ENCODE peak calls at places on chromosomes 6 and 20, in four cellular contexts. G is PC-3, Q is GM06990, A is brain microvascular endothelial cell. J is an unnamed sample.
A peak's percentile ranks its signal among the peaks of the same experiment; 100 is the strongest.

GRCh38 chr20:41524980-41525613 is 93.1 kb downstream of the CHD6 start:
- DNase-seq in G (no peak), Q (no peak), A (peak; percentile 27), J (no peak)

GRCh38 chr6:131135244-131136020 is at the start of gene AKAP7:
- DNase-seq in G (peak; percentile 64), Q (peak; percentile 77), A (peak; percentile 37), J (peak; percentile 88)

GRCh38 chr6:15484115-15484514 is 178.7 kb downstream of the DTNBP1 start:
- DNase-seq in G (no peak), Q (no peak), A (no peak), J (no peak)

GRCh38 chr20:63835031-63835858 is 4.2 kb upstream of the ZBTB46 start:
- DNase-seq in G (peak; percentile 91), Q (no peak), A (peak; percentile 97), J (no peak)

GRCh38 chr6:70538364-70538763 is 28.4 kb upstream of the SDHAF4 start:
- DNase-seq in G (no peak), Q (peak; percentile 29), A (no peak), J (no peak)

GRCh38 chr6:135702955-135703499 is 148.5 kb upstream of the PDE7B start:
- DNase-seq in G (no peak), Q (no peak), A (no peak), J (no peak)

GRCh38 chr6:54335871-54336270 is 27.6 kb downstream of the TINAG start:
- DNase-seq in G (peak; percentile 95), Q (no peak), A (peak; percentile 81), J (no peak)

GRCh38 chr6:91480397-91480796 is 893.5 kb upstream of the MAP3K7 start:
- DNase-seq in G (no peak), Q (no peak), A (no peak), J (no peak)

GRCh38 chr20:51420111-51420510 is 122.4 kb downstream of the NFATC2 start:
- DNase-seq in G (peak; percentile 88), Q (no peak), A (peak; percentile 65), J (no peak)

GRCh38 chr20:52823303-52823702 is 148.9 kb upstream of the TSHZ2 start:
- DNase-seq in G (no peak), Q (no peak), A (no peak), J (no peak)

DNA sequence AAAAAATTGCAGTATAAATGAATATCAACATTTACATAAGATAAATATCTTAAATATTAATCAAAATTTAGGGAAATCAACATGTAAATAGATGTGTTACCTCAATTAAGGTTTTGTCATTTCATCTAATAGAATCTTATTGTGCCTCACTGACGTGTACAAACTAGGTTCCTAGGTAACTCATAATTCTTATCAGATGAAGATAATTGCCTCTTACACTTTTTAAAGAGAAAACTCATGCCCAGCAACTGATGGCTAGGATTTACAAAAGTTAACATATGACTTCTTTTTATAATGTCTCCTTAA is 49.6 kb downstream of the FRK start:
- DNase-seq in G (no peak), Q (no peak), A (no peak), J (no peak)
- TF ChIP-seq CTCF in G (no peak), Q (no peak), A (no peak), J (peak; percentile 37)

GRCh38 chr6:158329531-158329930 is 17.3 kb downstream of the TULP4 start:
- DNase-seq in G (no peak), Q (no peak), A (no peak), J (no peak)

GRCh38 chr6:158328952-158329351 is 16.7 kb downstream of the TULP4 start:
- DNase-seq in G (no peak), Q (no peak), A (no peak), J (no peak)

GRCh38 chr6:158328446-158328845 is 16.2 kb downstream of the TULP4 start:
- DNase-seq in G (no peak), Q (no peak), A (no peak), J (no peak)

GRCh38 chr6:158330016-158330415 is 17.8 kb downstream of the TULP4 start:
- DNase-seq in G (no peak), Q (no peak), A (no peak), J (no peak)

DNA sequence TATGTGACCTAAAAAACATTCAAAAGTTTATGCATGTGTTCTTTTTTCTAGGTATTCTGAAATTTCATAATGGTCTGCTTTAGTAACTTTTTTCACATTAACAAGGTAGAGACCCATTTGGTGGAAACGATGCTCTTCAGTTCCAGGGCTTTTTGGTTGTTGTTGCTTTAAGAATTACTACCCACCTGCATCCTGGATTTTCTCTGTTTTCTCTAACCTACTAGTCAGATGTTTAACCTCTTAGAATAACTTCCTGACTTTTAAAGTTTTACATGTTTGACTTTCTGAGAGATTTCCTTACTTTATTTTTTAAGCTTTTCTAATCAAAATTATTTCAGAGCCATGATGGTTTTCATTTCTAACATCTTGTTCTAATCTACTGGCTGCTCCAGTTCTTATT is 15.0 kb downstream of the TULP4 start:
- DNase-seq in G (no peak), Q (no peak), A (no peak), J (no peak)
- TF ChIP-seq CTCF in G (no peak), Q (no peak), A (no peak), J (no peak)

DNA sequence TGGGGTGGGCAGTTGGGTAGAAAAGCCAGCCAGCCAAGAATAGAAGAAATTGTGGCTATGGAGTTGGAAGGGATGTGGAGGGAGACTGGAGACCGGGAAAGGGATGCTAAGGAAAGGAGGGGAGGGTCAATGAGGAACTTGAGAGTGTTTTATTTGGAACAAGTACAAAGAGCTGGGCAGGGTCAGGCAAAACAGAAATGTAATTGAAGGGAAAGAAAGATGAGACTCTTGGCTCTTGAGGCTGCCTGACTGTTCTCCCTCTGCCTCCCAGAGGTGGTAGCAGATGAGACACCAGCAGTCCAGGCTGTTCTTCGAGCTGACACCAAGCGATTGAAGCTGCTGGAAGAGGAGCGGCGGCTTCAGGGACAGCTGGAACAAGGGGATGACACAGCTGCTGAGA is 12.7 kb downstream of the ABCF1 start:
- DNase-seq in G (no peak), Q (no peak), A (no peak), J (no peak)
- TF ChIP-seq CTCF in G (no peak), Q (no peak), A (no peak), J (no peak)

GRCh38 chr20:62413025-62413580 is 6.0 kb upstream of the CABLES2 start:
- DNase-seq in G (no peak), Q (no peak), A (no peak), J (no peak)

GRCh38 chr20:62415354-62416111 is 8.4 kb upstream of the CABLES2 start:
- DNase-seq in G (no peak), Q (no peak), A (no peak), J (no peak)

GRCh38 chr20:62412194-62413024 is 5.3 kb upstream of the CABLES2 start:
- DNase-seq in G (no peak), Q (no peak), A (no peak), J (no peak)

GRCh38 chr20:62411479-62412193 is 4.6 kb upstream of the CABLES2 start:
- DNase-seq in G (no peak), Q (no peak), A (no peak), J (no peak)

GRCh38 chr20:62413896-62414481 is 6.9 kb upstream of the CABLES2 start:
- DNase-seq in G (no peak), Q (no peak), A (no peak), J (no peak)
- TF ChIP-seq CTCF in G (peak; percentile 41), Q (peak; percentile 48), A (peak; percentile 28), J (peak; percentile 33)

GRCh38 chr6:80357674-80358073 is 251.2 kb downstream of the BCKDHB start:
- DNase-seq in G (no peak), Q (no peak), A (no peak), J (no peak)

GRCh38 chr6:80366721-80367120 is 260.2 kb downstream of the BCKDHB start:
- DNase-seq in G (no peak), Q (no peak), A (peak; percentile 57), J (no peak)

GRCh38 chr6:80364206-80364605 is 257.7 kb downstream of the BCKDHB start:
- DNase-seq in G (no peak), Q (no peak), A (no peak), J (no peak)

GRCh38 chr6:80363501-80363900 is 257.0 kb downstream of the BCKDHB start:
- DNase-seq in G (no peak), Q (no peak), A (no peak), J (no peak)
- TF ChIP-seq CTCF in G (no peak), Q (no peak), A (no peak), J (no peak)

DNA sequence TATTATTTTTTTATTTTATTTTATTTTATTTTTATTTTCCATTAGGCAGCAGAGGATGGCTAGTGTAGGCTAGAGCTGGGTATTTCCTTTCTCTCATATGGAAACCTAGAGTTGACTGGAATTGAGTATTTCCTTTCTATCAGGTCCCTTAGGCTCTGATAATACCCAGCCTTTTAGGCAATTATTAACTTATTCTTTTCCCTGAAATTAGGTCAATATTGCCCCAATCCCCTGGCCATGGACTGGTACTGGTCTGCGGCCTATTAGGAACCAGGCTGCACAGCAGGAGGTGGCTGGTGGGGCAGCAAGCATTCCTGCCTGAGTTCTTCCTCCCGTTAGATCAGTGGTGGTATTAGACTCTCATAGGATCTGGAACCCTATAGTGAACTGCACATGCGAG is 632.2 kb downstream of the TENT5A start:
- DNase-seq in G (no peak), Q (no peak), A (no peak), J (no peak)
- TF ChIP-seq CTCF in G (no peak), Q (no peak), A (no peak), J (no peak)

GRCh38 chr6:11309947-11310665 is 77.6 kb upstream of the NEDD9 start:
- DNase-seq in G (peak; percentile 16), Q (no peak), A (no peak), J (no peak)
- TF ChIP-seq CTCF in G (no peak), Q (no peak), A (peak; percentile 10), J (peak; percentile 37)

GRCh38 chr20:23357767-23358562 is 4.0 kb upstream of the GZF1 start:
- DNase-seq in G (peak; percentile 100), Q (peak; percentile 100), A (peak; percentile 100), J (peak; percentile 100)
- TF ChIP-seq CTCF in G (no peak), Q (peak; percentile 16), A (no peak), J (peak; percentile 26)

GRCh38 chr20:49603209-49603627 is 35.3 kb upstream of the PTGIS start:
- DNase-seq in G (peak; percentile 43), Q (no peak), A (peak; percentile 43), J (no peak)
- TF ChIP-seq CTCF in G (peak; percentile 68), Q (peak; percentile 25), A (peak; percentile 78), J (peak; percentile 59)

GRCh38 chr6:56417823-56418222 is 170.4 kb upstream of the COL21A1 start:
- DNase-seq in G (no peak), Q (no peak), A (no peak), J (no peak)
- TF ChIP-seq CTCF in G (peak; percentile 36), Q (peak; percentile 18), A (no peak), J (no peak)

J was measured in type B pancreatic cell.